ENCODE peak calls at places on chromosomes 4 and X, in ten cellular contexts. E is upper lobe of right lung, D is cardiac fibroblast, F is uterus, A is foreskin fibroblast, W is GM06990, P is cardiac muscle cell, Y is tibial artery, V is mucosa of descending colon, J is mammary epithelial cell. U is an unnamed sample.

GRCh38 chr4:145909773-145910172 is 28.9 kb downstream of the ZNF827 start:
- DNase-seq in E (no peak), D (no peak), F (peak; percentile 26), A (no peak), W (no peak), P (no peak), Y (no peak), V (peak; percentile 62), J (no peak), U (no peak)

GRCh38 chrX:42119076-42119475 is 195.7 kb upstream of the CASK start:
- DNase-seq in E (no peak), D (peak; percentile 90), F (no peak), A (peak; percentile 7), W (no peak), P (no peak), Y (no peak), V (no peak), J (peak; percentile 96), U (no peak)

GRCh38 chr4:147136308-147136707 is 190.6 kb upstream of the TTC29 start:
- DNase-seq in E (no peak), D (peak; percentile 70), F (peak; percentile 25), A (no peak), W (no peak), P (no peak), Y (no peak), V (no peak), J (no peak), U (no peak)

GRCh38 chr4:56626420-56626819 is 54.7 kb downstream of the HOPX start:
- DNase-seq in E (no peak), D (peak; percentile 16), F (no peak), A (no peak), W (no peak), P (no peak), Y (no peak), V (no peak), J (no peak), U (no peak)

GRCh38 chr4:56311299-56311975 is 75.9 kb downstream of the AASDH start:
- DNase-seq in E (no peak), D (no peak), F (no peak), A (no peak), W (no peak), P (no peak), Y (no peak), V (no peak), J (no peak), U (peak; percentile 46)

GRCh38 chr4:111360906-111361305 is 738.0 kb upstream of the PITX2 start:
- DNase-seq in E (no peak), D (peak; percentile 4), F (no peak), A (peak; percentile 8), W (no peak), P (no peak), Y (no peak), V (no peak), J (no peak), U (no peak)

GRCh38 chr4:150828159-150828558 is 186.9 kb downstream of the LRBA start:
- DNase-seq in E (no peak), D (no peak), F (no peak), A (no peak), W (peak; percentile 74), P (no peak), Y (no peak), V (peak; percentile 18), J (no peak), U (no peak)

GRCh38 chr4:152079543-152080293 is 318.9 kb upstream of the GATB start:
- DNase-seq in E (no peak), D (no peak), F (no peak), A (no peak), W (no peak), P (no peak), Y (no peak), V (no peak), J (no peak), U (no peak)

GRCh38 chr4:190015538-190016368 is 11.3 kb downstream of the FRG2 start:
- DNase-seq in E (no peak), D (no peak), F (no peak), A (no peak), W (no peak), P (no peak), Y (no peak), V (no peak), J (no peak), U (no peak)

GRCh38 chr4:190018201-190018920 is 8.7 kb downstream of the FRG2 start:
- DNase-seq in E (no peak), D (no peak), F (no peak), A (no peak), W (no peak), P (no peak), Y (no peak), V (no peak), J (no peak), U (no peak)

GRCh38 chr4:190016369-190017289 is 10.4 kb downstream of the FRG2 start:
- DNase-seq in E (no peak), D (no peak), F (no peak), A (no peak), W (no peak), P (no peak), Y (no peak), V (no peak), J (no peak), U (peak; percentile 71)

GRCh38 chr4:190017357-190018200 is 9.5 kb downstream of the FRG2 start:
- DNase-seq in E (no peak), D (no peak), F (no peak), A (no peak), W (no peak), P (no peak), Y (no peak), V (no peak), J (no peak), U (no peak)

DNA sequence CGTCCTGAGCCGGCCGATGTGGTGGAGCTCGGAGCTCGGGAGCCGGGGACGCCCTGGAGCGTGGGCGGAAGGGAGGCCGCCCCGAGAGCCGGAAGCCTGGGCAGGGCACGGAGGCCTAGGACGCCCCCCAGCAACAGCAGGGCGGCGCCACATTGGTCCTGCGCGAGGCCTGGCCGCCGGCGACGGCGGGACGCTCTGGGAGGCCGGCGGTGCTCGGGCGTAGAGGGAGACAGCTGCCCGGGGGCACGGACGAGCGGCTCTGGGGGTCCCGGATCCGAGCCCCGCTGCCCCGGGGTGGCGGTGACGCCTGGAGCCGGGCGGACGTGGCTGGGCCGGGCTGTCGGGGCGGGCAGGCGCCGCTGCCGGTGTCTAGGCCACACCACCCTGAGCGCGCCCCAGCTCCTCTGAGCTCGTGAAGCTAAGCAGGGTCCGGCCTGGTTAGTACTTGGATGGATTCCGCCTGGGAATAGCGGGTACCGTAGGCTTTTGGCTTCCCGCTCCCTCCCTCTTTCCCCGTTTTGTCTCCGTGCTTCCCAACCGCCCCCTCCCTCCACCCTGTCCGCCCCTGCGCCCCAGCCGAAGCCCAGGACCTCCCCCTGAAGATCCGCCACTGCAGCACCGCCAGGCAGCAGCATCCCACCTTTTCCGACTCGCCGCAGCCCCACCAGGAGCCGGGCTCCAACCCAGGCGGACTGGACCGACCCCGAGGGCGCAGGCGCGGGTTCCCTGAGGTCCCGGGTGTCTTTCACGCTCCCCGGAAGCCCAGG is 12.1 kb downstream of the FRG2 start:
- DNase-seq in E (no peak), D (no peak), F (no peak), A (no peak), W (no peak), P (no peak), Y (no peak), V (no peak), J (no peak), U (no peak)
- H3K4me3 ChIP-seq in E (peak overlapping the region; percentile 5), D (no peak overlapping the region), F (no peak overlapping the region), A (no peak overlapping the region), W (no peak overlapping the region), P (peak overlapping the region; percentile 2), Y (no peak overlapping the region), V (no peak overlapping the region), J (no peak overlapping the region), U (peak overlapping the region; percentile 54)

GRCh38 chrX:74536142-74537010 is 78.0 kb downstream of the RLIM start:
- DNase-seq in E (peak; percentile 84), D (peak; percentile 78), F (peak; percentile 90), A (peak; percentile 70), W (peak; percentile 42), P (peak; percentile 56), Y (peak; percentile 80), V (peak; percentile 80), J (peak; percentile 47), U (peak; percentile 91)
- TF ChIP-seq CTCF in E (peak; percentile 42), D (peak; percentile 46), F (peak; percentile 48), A (peak; percentile 26), W (peak; percentile 21), P (peak; percentile 41), Y (peak; percentile 42), V (no peak), J (peak; percentile 2), U (peak; percentile 11)

DNA sequence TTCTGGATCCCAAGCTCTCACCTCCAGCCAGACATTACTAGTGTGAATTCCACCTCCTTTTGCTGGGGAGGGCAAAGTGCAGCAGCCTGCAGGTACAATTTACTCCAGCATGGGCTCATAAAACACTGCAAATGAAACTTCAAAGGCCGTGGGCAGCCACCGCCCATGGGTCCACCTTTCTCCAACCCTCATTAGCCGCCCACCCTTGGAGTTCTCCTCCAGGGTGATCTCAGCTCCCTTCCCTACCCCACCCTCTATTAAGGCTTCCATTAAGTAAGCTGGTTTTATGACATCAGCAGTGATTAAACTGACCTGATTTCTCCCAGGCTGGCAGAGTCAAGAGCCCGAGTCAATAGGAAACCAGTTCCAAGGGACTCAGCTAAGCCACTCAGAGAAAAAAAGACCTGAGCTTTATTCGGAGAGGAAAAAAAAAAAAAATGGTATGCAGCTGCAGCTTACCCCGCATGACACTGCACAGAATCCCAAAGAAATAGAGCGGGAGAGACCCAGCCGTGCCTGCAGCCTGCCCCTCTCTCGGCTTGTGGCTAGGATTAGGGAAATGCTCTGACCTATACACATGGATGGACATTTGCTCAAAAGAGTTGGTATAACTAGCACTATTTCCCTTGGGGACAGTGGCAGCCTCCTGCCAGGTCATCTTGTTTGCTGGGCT is 319.6 kb downstream of the PTTG2 start:
- DNase-seq in E (no peak), D (no peak), F (no peak), A (no peak), W (no peak), P (no peak), Y (no peak), V (peak; percentile 81), J (peak; percentile 14), U (no peak)
- H3K4me3 ChIP-seq in E (no peak overlapping the region), D (no peak overlapping the region), F (no peak overlapping the region), A (no peak overlapping the region), W (no peak overlapping the region), P (no peak overlapping the region), Y (no peak overlapping the region), V (no peak overlapping the region), J (no peak overlapping the region), U (no peak overlapping the region)

GRCh38 chr4:87985097-87985886 is 9.8 kb downstream of the SPP1 start:
- DNase-seq in E (peak; percentile 64), D (peak; percentile 46), F (no peak), A (peak; percentile 39), W (no peak), P (peak; percentile 57), Y (no peak), V (peak; percentile 50), J (peak; percentile 57), U (no peak)
- TF ChIP-seq CTCF in E (peak; percentile 59), D (peak; percentile 66), F (peak; percentile 43), A (peak; percentile 62), W (peak; percentile 72), P (peak; percentile 50), Y (peak; percentile 53), V (no peak), J (peak; percentile 85), U (peak; percentile 28)

GRCh38 chr4:41361831-41362646 is 105.3 kb downstream of the UCHL1 start:
- DNase-seq in E (no peak), D (no peak), F (no peak), A (no peak), W (no peak), P (no peak), Y (no peak), V (no peak), J (no peak), U (no peak)
- H3K4me3 ChIP-seq in E (peak overlapping the region; percentile 77), D (peak overlapping the region; percentile 71), F (peak overlapping the region; percentile 51), A (peak overlapping the region; percentile 73), W (no peak overlapping the region), P (peak overlapping the region; percentile 69), Y (peak overlapping the region; percentile 90), V (no peak overlapping the region), J (no peak overlapping the region), U (peak overlapping the region; percentile 96)